ENCODE peak calls at places on chromosomes 4 and X, in four cellular contexts. One of them, this sample, is unnamed.

GRCh38 chr4:112210777-112211176 is 20.8 kb upstream of the AP1AR start:
- DNase-seq in naive thymus-derived CD4-positive, alpha-beta T cell: no peak
- DNase-seq in ovary: no peak
- DNase-seq in K562: no peak
- DNase-seq in this sample: no peak

GRCh38 chr4:88738714-88739366 is 41.2 kb upstream of the NAP1L5 start:
- DNase-seq in naive thymus-derived CD4-positive, alpha-beta T cell: no peak
- DNase-seq in ovary: no peak
- DNase-seq in K562: no peak
- DNase-seq in this sample: no peak

GRCh38 chr4:98166025-98166730 is 22.9 kb upstream of the STPG2 start:
- DNase-seq in naive thymus-derived CD4-positive, alpha-beta T cell: no peak
- DNase-seq in ovary: no peak
- DNase-seq in K562: no peak
- DNase-seq in this sample: no peak

GRCh38 chr4:176467011-176467410 is 147.2 kb downstream of the SPCS3 start:
- DNase-seq in naive thymus-derived CD4-positive, alpha-beta T cell: no peak
- DNase-seq in ovary: no peak
- DNase-seq in K562: no peak
- DNase-seq in this sample: no peak

GRCh38 chr4:16573744-16574143 is 324.7 kb downstream of the LDB2 start:
- DNase-seq in naive thymus-derived CD4-positive, alpha-beta T cell: no peak
- DNase-seq in ovary: peak; percentile 65
- DNase-seq in K562: no peak
- DNase-seq in this sample: no peak

GRCh38 chr4:8506373-8507250 is 66.0 kb downstream of the TRMT44 start:
- DNase-seq in naive thymus-derived CD4-positive, alpha-beta T cell: no peak
- DNase-seq in ovary: peak; percentile 81
- DNase-seq in K562: no peak
- DNase-seq in this sample: no peak

GRCh38 chrX:12319955-12320354 is 181.7 kb downstream of the FRMPD4 start:
- DNase-seq in naive thymus-derived CD4-positive, alpha-beta T cell: no peak
- DNase-seq in ovary: no peak
- DNase-seq in K562: no peak
- DNase-seq in this sample: no peak

GRCh38 chr4:6674500-6675149 is 19.1 kb upstream of the S100P start:
- DNase-seq in naive thymus-derived CD4-positive, alpha-beta T cell: peak; percentile 72
- DNase-seq in ovary: no peak
- DNase-seq in K562: peak; percentile 37
- DNase-seq in this sample: no peak

GRCh38 chr4:8703857-8704495 is 111.4 kb downstream of the CPZ start:
- DNase-seq in naive thymus-derived CD4-positive, alpha-beta T cell: no peak
- DNase-seq in ovary: no peak
- DNase-seq in K562: no peak
- DNase-seq in this sample: peak; percentile 2

GRCh38 chr4:121726642-121727268 is 30.0 kb upstream of the ANXA5 start:
- DNase-seq in naive thymus-derived CD4-positive, alpha-beta T cell: peak; percentile 37
- DNase-seq in ovary: no peak
- DNase-seq in K562: peak; percentile 50
- DNase-seq in this sample: no peak

GRCh38 chr4:123325241-123325681 is 71.3 kb upstream of the SPRY1 start:
- DNase-seq in naive thymus-derived CD4-positive, alpha-beta T cell: no peak
- DNase-seq in ovary: no peak
- DNase-seq in K562: no peak
- DNase-seq in this sample: no peak

GRCh38 chr4:106019771-106020170 is 124.5 kb downstream of the NPNT start:
- DNase-seq in naive thymus-derived CD4-positive, alpha-beta T cell: no peak
- DNase-seq in ovary: no peak
- DNase-seq in K562: no peak
- DNase-seq in this sample: no peak

GRCh38 chr4:126977306-126977705 is 655.5 kb upstream of the INTU start:
- DNase-seq in naive thymus-derived CD4-positive, alpha-beta T cell: no peak
- DNase-seq in ovary: no peak
- DNase-seq in K562: no peak
- DNase-seq in this sample: no peak

GRCh38 chr4:142100941-142101340 is 464.6 kb downstream of the IL15 start:
- DNase-seq in naive thymus-derived CD4-positive, alpha-beta T cell: no peak
- DNase-seq in ovary: no peak
- DNase-seq in K562: no peak
- DNase-seq in this sample: no peak

GRCh38 chr4:52643846-52644245 is 15.3 kb downstream of the USP46 start:
- DNase-seq in naive thymus-derived CD4-positive, alpha-beta T cell: no peak
- DNase-seq in ovary: peak; percentile 15
- DNase-seq in K562: no peak
- DNase-seq in this sample: no peak

GRCh38 chr4:188439641-188440311 is 300.5 kb downstream of the TRIML1 start:
- DNase-seq in naive thymus-derived CD4-positive, alpha-beta T cell: no peak
- DNase-seq in ovary: no peak
- DNase-seq in K562: no peak
- DNase-seq in this sample: no peak

GRCh38 chr4:101264993-101265815 is 82.1 kb downstream of the PPP3CA start:
- DNase-seq in naive thymus-derived CD4-positive, alpha-beta T cell: no peak
- DNase-seq in ovary: no peak
- DNase-seq in K562: no peak
- DNase-seq in this sample: no peak

GRCh38 chrX:47235691-47236103 is 2.9 kb downstream of the USP11 start:
- DNase-seq in naive thymus-derived CD4-positive, alpha-beta T cell: no peak
- DNase-seq in ovary: no peak
- DNase-seq in K562: no peak
- DNase-seq in this sample: no peak

GRCh38 chr4:3313139-3313538 is 20.3 kb downstream of the RGS12 start:
- DNase-seq in naive thymus-derived CD4-positive, alpha-beta T cell: no peak
- DNase-seq in ovary: no peak
- DNase-seq in K562: no peak
- DNase-seq in this sample: no peak

GRCh38 chr4:53721276-53721675 is 130.0 kb upstream of the LNX1 start:
- DNase-seq in naive thymus-derived CD4-positive, alpha-beta T cell: no peak
- DNase-seq in ovary: no peak
- DNase-seq in K562: no peak
- DNase-seq in this sample: no peak

GRCh38 chr4:137998666-137999429 is 243.3 kb downstream of the SLC7A11 start:
- DNase-seq in naive thymus-derived CD4-positive, alpha-beta T cell: no peak
- DNase-seq in ovary: no peak
- DNase-seq in K562: no peak
- DNase-seq in this sample: no peak

GRCh38 chr4:84870398-84871163 is 95.9 kb downstream of the WDFY3 start:
- DNase-seq in naive thymus-derived CD4-positive, alpha-beta T cell: no peak
- DNase-seq in ovary: no peak
- DNase-seq in K562: no peak
- DNase-seq in this sample: no peak

GRCh38 chr4:183842134-183842838 is 62.8 kb upstream of the STOX2 start:
- DNase-seq in naive thymus-derived CD4-positive, alpha-beta T cell: no peak
- DNase-seq in ovary: no peak
- DNase-seq in K562: no peak
- DNase-seq in this sample: no peak
- H3K9me3 ChIP-seq in naive thymus-derived CD4-positive, alpha-beta T cell: no peaks in the 10 kb centered on the region
- H3K9me3 ChIP-seq in ovary: no peaks in the 10 kb centered on the region
- H3K9me3 ChIP-seq in K562: no peaks in the 10 kb centered on the region
- H3K9me3 ChIP-seq in this sample: no peaks in the 10 kb centered on the region

DNA sequence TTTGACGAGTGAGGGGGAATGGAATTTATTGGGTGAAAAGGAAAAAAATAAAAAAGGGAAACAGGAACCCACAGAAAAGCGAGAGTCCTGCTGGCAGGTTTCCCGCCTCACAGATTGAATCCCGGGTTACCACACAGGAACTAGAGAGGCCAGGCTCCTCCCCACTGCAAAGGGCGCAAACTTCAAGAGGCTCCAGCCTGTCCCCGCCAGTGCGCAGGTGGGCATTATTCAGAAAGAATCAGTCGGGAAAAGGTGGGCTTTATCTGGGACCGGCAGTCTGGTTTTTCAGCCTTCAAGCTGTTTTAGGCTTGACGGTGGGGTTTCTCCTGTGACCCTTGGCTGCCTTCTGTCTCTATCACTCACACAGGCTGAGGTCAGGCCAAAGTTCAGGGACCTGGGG is 1496.8 kb downstream of the RPA4 start:
- DNase-seq in naive thymus-derived CD4-positive, alpha-beta T cell: no peak
- DNase-seq in ovary: no peak
- DNase-seq in K562: no peak
- DNase-seq in this sample: no peak
- H3K9me3 ChIP-seq in naive thymus-derived CD4-positive, alpha-beta T cell: no peaks in the 10 kb centered on the region
- H3K9me3 ChIP-seq in ovary: no peaks in the 10 kb centered on the region
- H3K9me3 ChIP-seq in K562: no peaks in the 10 kb centered on the region
- H3K9me3 ChIP-seq in this sample: no peaks in the 10 kb centered on the region

GRCh38 chr4:422587-422986 is 76.4 kb downstream of the ZNF721 start:
- DNase-seq in naive thymus-derived CD4-positive, alpha-beta T cell: no peak
- DNase-seq in ovary: no peak
- DNase-seq in K562: no peak
- DNase-seq in this sample: no peak
- H3K9me3 ChIP-seq in naive thymus-derived CD4-positive, alpha-beta T cell: peaks cover 26% of the 10 kb centered on the region
- H3K9me3 ChIP-seq in ovary: peaks cover 36% of the 10 kb centered on the region
- H3K9me3 ChIP-seq in K562: peaks cover 13% of the 10 kb centered on the region
- H3K9me3 ChIP-seq in this sample: peaks cover 39% of the 10 kb centered on the region

GRCh38 chr4:17981063-17981462 is 40.5 kb downstream of the LCORL start:
- DNase-seq in naive thymus-derived CD4-positive, alpha-beta T cell: no peak
- DNase-seq in ovary: no peak
- DNase-seq in K562: no peak
- DNase-seq in this sample: no peak

GRCh38 chr4:17985832-17986231 is 35.7 kb downstream of the LCORL start:
- DNase-seq in naive thymus-derived CD4-positive, alpha-beta T cell: no peak
- DNase-seq in ovary: no peak
- DNase-seq in K562: no peak
- DNase-seq in this sample: no peak
- H3K9me3 ChIP-seq in naive thymus-derived CD4-positive, alpha-beta T cell: no peaks in the 10 kb centered on the region
- H3K9me3 ChIP-seq in ovary: no peaks in the 10 kb centered on the region
- H3K9me3 ChIP-seq in K562: peaks cover 15% of the 10 kb centered on the region
- H3K9me3 ChIP-seq in this sample: peaks cover 8% of the 10 kb centered on the region

GRCh38 chrX:63922221-63922620 is 137.2 kb upstream of the ARHGEF9 start:
- DNase-seq in naive thymus-derived CD4-positive, alpha-beta T cell: no peak
- DNase-seq in ovary: no peak
- DNase-seq in K562: no peak
- DNase-seq in this sample: no peak

GRCh38 chrX:63917296-63917695 is 132.3 kb upstream of the ARHGEF9 start:
- DNase-seq in naive thymus-derived CD4-positive, alpha-beta T cell: no peak
- DNase-seq in ovary: no peak
- DNase-seq in K562: no peak
- DNase-seq in this sample: no peak

GRCh38 chrX:63918611-63919010 is 133.6 kb upstream of the ARHGEF9 start:
- DNase-seq in naive thymus-derived CD4-positive, alpha-beta T cell: no peak
- DNase-seq in ovary: no peak
- DNase-seq in K562: no peak
- DNase-seq in this sample: no peak

GRCh38 chrX:63920875-63921274 is 135.9 kb upstream of the ARHGEF9 start:
- DNase-seq in naive thymus-derived CD4-positive, alpha-beta T cell: no peak
- DNase-seq in ovary: no peak
- DNase-seq in K562: no peak
- DNase-seq in this sample: no peak

GRCh38 chrX:63919081-63919480 is 134.1 kb upstream of the ARHGEF9 start:
- DNase-seq in naive thymus-derived CD4-positive, alpha-beta T cell: no peak
- DNase-seq in ovary: no peak
- DNase-seq in K562: no peak
- DNase-seq in this sample: no peak
- H3K9me3 ChIP-seq in naive thymus-derived CD4-positive, alpha-beta T cell: no peaks in the 10 kb centered on the region
- H3K9me3 ChIP-seq in ovary: no peaks in the 10 kb centered on the region
- H3K9me3 ChIP-seq in K562: no peaks in the 10 kb centered on the region
- H3K9me3 ChIP-seq in this sample: no peaks in the 10 kb centered on the region

GRCh38 chrX:429266-429825 is 42.6 kb upstream of the PPP2R3B start:
- DNase-seq in naive thymus-derived CD4-positive, alpha-beta T cell: no peak
- DNase-seq in ovary: no peak
- DNase-seq in K562: no peak
- DNase-seq in this sample: no peak
- H3K9me3 ChIP-seq in naive thymus-derived CD4-positive, alpha-beta T cell: no peaks in the 10 kb centered on the region
- H3K9me3 ChIP-seq in ovary: no peaks in the 10 kb centered on the region
- H3K9me3 ChIP-seq in K562: no peaks in the 10 kb centered on the region
- H3K9me3 ChIP-seq in this sample: no peaks in the 10 kb centered on the region

GRCh38 chrX:118049713-118050112 is 66.9 kb downstream of the KLHL13 start:
- DNase-seq in naive thymus-derived CD4-positive, alpha-beta T cell: no peak
- DNase-seq in ovary: no peak
- DNase-seq in K562: no peak
- DNase-seq in this sample: no peak
- H3K9me3 ChIP-seq in naive thymus-derived CD4-positive, alpha-beta T cell: no peaks in the 10 kb centered on the region
- H3K9me3 ChIP-seq in ovary: no peaks in the 10 kb centered on the region
- H3K9me3 ChIP-seq in K562: no peaks in the 10 kb centered on the region
- H3K9me3 ChIP-seq in this sample: no peaks in the 10 kb centered on the region

GRCh38 chrX:619451-619811 is 11.2 kb upstream of the SHOX start:
- DNase-seq in naive thymus-derived CD4-positive, alpha-beta T cell: no peak
- DNase-seq in ovary: no peak
- DNase-seq in K562: no peak
- DNase-seq in this sample: no peak

GRCh38 chrX:618761-619450 is 11.7 kb upstream of the SHOX start:
- DNase-seq in naive thymus-derived CD4-positive, alpha-beta T cell: no peak
- DNase-seq in ovary: no peak
- DNase-seq in K562: no peak
- DNase-seq in this sample: no peak

GRCh38 chrX:622104-622503 is 8.5 kb upstream of the SHOX start:
- DNase-seq in naive thymus-derived CD4-positive, alpha-beta T cell: no peak
- DNase-seq in ovary: no peak
- DNase-seq in K562: no peak
- DNase-seq in this sample: no peak

GRCh38 chrX:617891-618290 is 12.7 kb upstream of the SHOX start:
- DNase-seq in naive thymus-derived CD4-positive, alpha-beta T cell: no peak
- DNase-seq in ovary: no peak
- DNase-seq in K562: no peak
- DNase-seq in this sample: no peak

GRCh38 chrX:619812-620493 is 10.6 kb upstream of the SHOX start:
- DNase-seq in naive thymus-derived CD4-positive, alpha-beta T cell: no peak
- DNase-seq in ovary: no peak
- DNase-seq in K562: no peak
- DNase-seq in this sample: no peak
- H3K9me3 ChIP-seq in naive thymus-derived CD4-positive, alpha-beta T cell: no peaks in the 10 kb centered on the region
- H3K9me3 ChIP-seq in ovary: no peaks in the 10 kb centered on the region
- H3K9me3 ChIP-seq in K562: no peaks in the 10 kb centered on the region
- H3K9me3 ChIP-seq in this sample: no peaks in the 10 kb centered on the region

DNA sequence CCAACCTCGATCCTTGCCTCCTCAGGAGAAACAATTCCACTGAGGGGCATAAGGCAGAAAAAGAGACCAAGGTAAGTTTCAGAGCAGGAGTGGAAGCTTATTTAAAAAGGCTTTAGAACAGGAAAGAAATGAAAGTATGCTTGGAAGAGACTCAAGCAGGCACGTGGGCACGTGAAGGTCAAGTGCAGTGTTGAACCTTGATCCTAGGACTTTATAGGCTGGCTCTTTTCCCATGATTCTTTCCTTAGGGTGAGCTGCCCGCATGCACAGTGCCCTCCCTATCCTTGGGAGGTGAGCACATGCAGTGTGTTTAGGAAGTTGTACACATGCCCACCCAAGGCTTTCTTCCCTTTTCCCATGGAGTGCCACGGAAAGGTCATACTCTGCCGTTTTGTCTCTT is 4.0 kb upstream of the PI4K2B start:
- DNase-seq in naive thymus-derived CD4-positive, alpha-beta T cell: no peak
- DNase-seq in ovary: no peak
- DNase-seq in K562: no peak
- DNase-seq in this sample: no peak
- H3K9me3 ChIP-seq in naive thymus-derived CD4-positive, alpha-beta T cell: no peaks in the 10 kb centered on the region
- H3K9me3 ChIP-seq in ovary: no peaks in the 10 kb centered on the region
- H3K9me3 ChIP-seq in K562: no peaks in the 10 kb centered on the region
- H3K9me3 ChIP-seq in this sample: peaks cover under 1% of the 10 kb centered on the region

GRCh38 chr4:12375805-12376204 is 947.1 kb upstream of the HS3ST1 start:
- DNase-seq in naive thymus-derived CD4-positive, alpha-beta T cell: no peak
- DNase-seq in ovary: no peak
- DNase-seq in K562: no peak
- DNase-seq in this sample: no peak
- H3K9me3 ChIP-seq in naive thymus-derived CD4-positive, alpha-beta T cell: no peaks in the 10 kb centered on the region
- H3K9me3 ChIP-seq in ovary: no peaks in the 10 kb centered on the region
- H3K9me3 ChIP-seq in K562: no peaks in the 10 kb centered on the region
- H3K9me3 ChIP-seq in this sample: no peaks in the 10 kb centered on the region

This sample was measured in T-helper 17 cell.